ENCODE peak calls at places on chromosomes 6 and 20, in five cellular contexts. Q, A, R, W and U are unnamed samples.

GRCh38 chr6:97626586-97627441 is 343.8 kb upstream of the MMS22L start:
- DNase-seq in W (no peak), Q (no peak), A (no peak), R (no peak), U (no peak)

GRCh38 chr6:82006027-82006738 is 241.4 kb downstream of the IBTK start:
- DNase-seq in W (no peak), Q (no peak), R (no peak), A (no peak), U (no peak)

GRCh38 chr6:3640868-3641267 is 110.6 kb downstream of the PXDC1 start:
- DNase-seq in A (no peak), Q (no peak), R (no peak), W (no peak), U (no peak)

GRCh38 chr6:18468162-18468843 is 81.2 kb downstream of the RNF144B start:
- DNase-seq in Q (no peak), W (no peak), R (no peak), A (no peak), U (no peak)

GRCh38 chr6:77620290-77620882 is 32.5 kb upstream of the MEI4 start:
- DNase-seq in Q (no peak), R (no peak), A (no peak), W (no peak), U (no peak)

GRCh38 chr20:3777726-3778629 is 3.3 kb downstream of the SPEF1 start:
- DNase-seq in W (peak), R (peak), Q (peak), A (peak), U (no peak)

GRCh38 chr6:100184473-100184872 is 190.4 kb upstream of the MCHR2 start:
- DNase-seq in W (no peak), A (no peak), R (no peak), Q (no peak), U (no peak)

GRCh38 chr20:2054911-2055310 is 46.7 kb upstream of the STK35 start:
- DNase-seq in A (no peak), Q (no peak), W (no peak), R (no peak), U (no peak)

GRCh38 chr6:126067080-126067479 is 80.7 kb downstream of the TRMT11 start:
- DNase-seq in R (no peak), Q (no peak), W (no peak), A (no peak), U (no peak)

GRCh38 chr6:54617730-54618129 is 228.8 kb upstream of the FAM83B start:
- DNase-seq in A (no peak), Q (no peak), R (no peak), W (no peak), U (peak)

GRCh38 chr6:135299256-135299655 is 118.1 kb downstream of the MYB start:
- DNase-seq in W (no peak), Q (no peak), A (no peak), R (no peak), U (no peak)

GRCh38 chr6:64602993-64603392 is 967.4 kb downstream of the PHF3 start:
- DNase-seq in W (no peak), Q (no peak), R (no peak), A (no peak), U (no peak)

GRCh38 chr20:49851991-49852390 is 39.4 kb downstream of the SLC9A8 start:
- DNase-seq in R (no peak), A (no peak), W (no peak), Q (no peak), U (no peak)

GRCh38 chr6:11999245-11999644 is 12.9 kb upstream of the HIVEP1 start:
- DNase-seq in Q (no peak), R (no peak), A (no peak), W (no peak), U (no peak)

GRCh38 chr6:18667612-18668011 is 280.5 kb downstream of the RNF144B start:
- DNase-seq in R (no peak), A (no peak), Q (no peak), W (no peak), U (no peak)

GRCh38 chr6:9482030-9482731 is 932.7 kb downstream of the TFAP2A start:
- DNase-seq in W (no peak), R (no peak), A (peak), Q (no peak), U (peak)

GRCh38 chr6:34390531-34391013 is 1.9 kb downstream of the NUDT3 start:
- DNase-seq in W (no peak), R (no peak), Q (no peak), A (no peak), U (no peak)

GRCh38 chr6:124536157-124536556 is 426.1 kb upstream of the RNF217 start:
- DNase-seq in R (no peak), W (no peak), Q (no peak), A (no peak), U (no peak)

GRCh38 chr20:34927736-34928135 is 27.9 kb downstream of the GSS start:
- DNase-seq in W (no peak), A (peak), Q (no peak), R (no peak), U (peak)

GRCh38 chr20:20493701-20494100 is 125.8 kb downstream of the INSM1 start:
- DNase-seq in A (no peak), Q (no peak), W (no peak), R (no peak), U (no peak)

GRCh38 chr6:158408552-158409130 is 96.4 kb downstream of the TULP4 start:
- DNase-seq in A (no peak), R (no peak), W (no peak), Q (no peak), U (peak)

GRCh38 chr6:106180208-106180607 is 94.1 kb downstream of the PRDM1 start:
- DNase-seq in W (no peak), A (no peak), R (no peak), Q (no peak), U (no peak)

GRCh38 chr20:2652724-2653510 is 485 bp downstream of the NOP56 start:
- DNase-seq in Q (no peak), R (peak), A (peak), W (peak), U (no peak)

GRCh38 chr20:62298577-62299249 is 4.1 kb upstream of the ADRM1 start:
- DNase-seq in A (no peak), Q (no peak), W (no peak), R (peak), U (no peak)

GRCh38 chr6:89242574-89243330 is 25.6 kb upstream of the GABRR1 start:
- DNase-seq in W (no peak), Q (no peak), A (no peak), R (no peak), U (no peak)

GRCh38 chr6:52209672-52210626 is 23.8 kb downstream of the IL17A start:
- DNase-seq in A (no peak), R (no peak), Q (no peak), W (no peak), U (no peak)

GRCh38 chr20:18188446-18188845 is 50.8 kb downstream of the KAT14 start:
- DNase-seq in R (no peak), A (no peak), Q (no peak), W (no peak), U (no peak)

GRCh38 chr6:152993431-152993830 is 9.1 kb downstream of the MTRF1L start:
- DNase-seq in A (no peak), Q (no peak), R (no peak), W (no peak), U (no peak)

GRCh38 chr6:25553502-25553901 is 98.5 kb upstream of the SCGN start:
- DNase-seq in W (no peak), R (no peak), A (no peak), Q (no peak), U (peak)

GRCh38 chr6:4397307-4397706 is 261.9 kb upstream of the ECI2 start:
- DNase-seq in W (no peak), R (no peak), A (no peak), Q (no peak), U (no peak)

GRCh38 chr20:58715709-58716475 is 23.3 kb downstream of the NPEPL1 start:
- DNase-seq in Q (peak), W (no peak), A (no peak), R (peak), U (no peak)

GRCh38 chr20:3563548-3564177 is 92.8 kb downstream of the ATRN start:
- DNase-seq in R (no peak), W (no peak), A (no peak), Q (no peak), U (no peak)

GRCh38 chr20:23586735-23587525 is 18.6 kb upstream of the CST9L start:
- DNase-seq in W (no peak), Q (no peak), R (no peak), A (no peak), U (no peak)

GRCh38 chr6:50826803-50827202 is 8.1 kb downstream of the TFAP2B start:
- DNase-seq in R (no peak), W (no peak), Q (no peak), A (no peak), U (no peak)

GRCh38 chr6:43750622-43751021 is 19.4 kb upstream of the VEGFA start:
- DNase-seq in A (no peak), R (no peak), W (no peak), Q (no peak), U (no peak)

GRCh38 chr6:43747734-43748133 is 22.3 kb upstream of the VEGFA start:
- DNase-seq in Q (no peak), A (no peak), W (no peak), R (no peak), U (no peak)

GRCh38 chr6:43746613-43747101 is 23.4 kb upstream of the VEGFA start:
- DNase-seq in R (peak), Q (no peak), A (no peak), W (no peak), U (no peak)

GRCh38 chr6:43749461-43749860 is 20.6 kb upstream of the VEGFA start:
- DNase-seq in Q (no peak), R (no peak), W (no peak), A (no peak), U (no peak)

DNA sequence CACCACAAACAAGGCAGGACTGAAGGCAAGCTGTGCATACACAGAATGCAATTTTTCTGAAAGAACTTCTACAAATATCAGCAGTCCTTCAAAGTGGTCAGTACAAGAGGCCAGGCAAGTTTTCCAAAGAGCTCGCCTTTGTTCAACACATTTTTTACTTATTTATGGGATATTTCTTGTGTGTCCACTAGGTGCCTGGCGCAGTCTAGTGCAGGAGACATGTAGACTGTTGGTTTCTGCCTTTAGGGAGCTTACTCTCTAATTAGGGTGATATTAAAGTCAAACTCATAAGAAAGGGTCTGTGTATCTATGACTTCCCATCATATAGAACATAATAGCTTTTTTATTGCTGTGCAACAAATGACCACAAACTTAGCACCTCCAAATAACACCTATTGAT is 21.2 kb upstream of the VEGFA start:
- DNase-seq in A (no peak), Q (no peak), W (no peak), R (no peak), U (no peak)
- TF ChIP-seq CTCF in A (no peak), Q (no peak), W (no peak), R (no peak), U (no peak)

GRCh38 chr6:27154696-27155095 is 92.8 kb upstream of the PRSS16 start:
- DNase-seq in W (no peak), A (no peak), Q (no peak), R (no peak), U (no peak)

GRCh38 chr6:27159725-27160124 is 87.8 kb upstream of the PRSS16 start:
- DNase-seq in Q (no peak), W (no peak), R (no peak), A (no peak), U (no peak)

GRCh38 chr6:27158316-27158643 is 89.2 kb upstream of the PRSS16 start:
- DNase-seq in A (no peak), Q (no peak), R (no peak), W (no peak), U (no peak)

GRCh38 chr6:27156874-27157460 is 90.5 kb upstream of the PRSS16 start:
- DNase-seq in Q (no peak), W (no peak), R (no peak), A (no peak), U (no peak)

GRCh38 chr6:27157461-27158315 is 89.8 kb upstream of the PRSS16 start:
- DNase-seq in R (peak), Q (peak), W (no peak), A (peak), U (no peak)
- TF ChIP-seq CTCF in R (peak), Q (peak), W (peak), A (peak), U (peak)

GRCh38 chr20:63678667-63679465 is 17.6 kb upstream of the TNFRSF6B start:
- DNase-seq in A (no peak), W (no peak), Q (no peak), R (no peak), U (no peak)
- TF ChIP-seq CTCF in A (no peak), W (no peak), Q (no peak), R (no peak), U (no peak)

GRCh38 chr6:29603456-29603855 is 18.5 kb downstream of the OR2H2 start:
- DNase-seq in A (no peak), Q (no peak), W (no peak), R (no peak), U (no peak)

GRCh38 chr6:29597184-29597583 is 12.3 kb downstream of the OR2H2 start:
- DNase-seq in R (no peak), W (no peak), A (no peak), Q (no peak), U (no peak)

GRCh38 chr6:29598348-29598747 is 13.4 kb downstream of the OR2H2 start:
- DNase-seq in R (no peak), Q (no peak), W (no peak), A (no peak), U (no peak)

GRCh38 chr6:29603930-29604329 is 19.0 kb downstream of the OR2H2 start:
- DNase-seq in W (no peak), R (no peak), Q (no peak), A (no peak), U (no peak)

DNA sequence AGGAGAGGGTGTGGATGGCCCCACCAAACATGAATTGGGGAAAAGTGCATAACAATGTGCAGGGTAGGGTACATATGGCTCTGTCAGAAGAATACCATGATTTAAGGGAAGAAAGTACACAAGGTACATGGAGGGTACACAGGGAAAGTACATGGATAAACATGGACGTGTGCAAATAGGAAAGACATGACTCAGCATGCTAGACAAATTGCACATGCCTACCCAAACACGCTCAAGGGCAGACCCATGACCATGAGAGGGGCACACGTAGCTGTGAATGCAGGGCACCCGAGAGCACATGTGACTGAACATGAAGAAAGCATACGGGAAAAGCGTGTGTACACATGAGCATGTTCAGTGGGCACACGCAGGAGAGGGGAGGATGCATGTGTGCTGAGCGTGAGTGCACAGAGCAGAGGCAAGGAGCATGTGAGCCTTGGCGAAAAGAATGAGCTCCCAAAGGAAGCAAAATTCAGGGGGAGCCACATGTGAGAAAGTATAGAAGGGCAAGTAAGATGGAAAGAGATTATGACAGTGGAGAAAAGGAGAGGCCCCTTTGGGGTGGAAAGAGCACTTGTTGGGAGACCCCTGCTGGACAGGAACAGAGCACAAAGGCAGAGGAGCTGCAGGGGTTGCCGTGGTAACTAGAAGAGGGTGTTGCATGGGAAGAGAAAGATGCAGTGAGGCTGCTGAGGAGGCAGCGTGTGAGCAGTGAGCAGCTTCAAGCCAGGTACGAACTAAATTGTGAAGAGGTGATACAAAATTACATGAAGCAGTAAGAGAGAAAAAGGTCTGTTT is 17.8 kb downstream of the OR2H2 start:
- DNase-seq in A (no peak), Q (no peak), W (no peak), R (no peak), U (no peak)
- TF ChIP-seq CTCF in A (peak), Q (no peak), W (peak), R (no peak), U (peak)

GRCh38 chr6:143339223-143339622 is 111.3 kb downstream of the ADAT2 start:
- DNase-seq in R (no peak), Q (no peak), A (peak), W (no peak), U (no peak)

GRCh38 chr6:143335865-143336264 is 114.6 kb downstream of the ADAT2 start:
- DNase-seq in A (peak), W (no peak), R (no peak), Q (no peak), U (no peak)

GRCh38 chr6:143333749-143334520 is 116.6 kb downstream of the ADAT2 start:
- DNase-seq in A (peak), W (no peak), Q (no peak), R (no peak), U (no peak)

GRCh38 chr6:143336446-143337152 is 113.9 kb downstream of the ADAT2 start:
- DNase-seq in Q (no peak), R (no peak), W (no peak), A (peak), U (no peak)

DNA sequence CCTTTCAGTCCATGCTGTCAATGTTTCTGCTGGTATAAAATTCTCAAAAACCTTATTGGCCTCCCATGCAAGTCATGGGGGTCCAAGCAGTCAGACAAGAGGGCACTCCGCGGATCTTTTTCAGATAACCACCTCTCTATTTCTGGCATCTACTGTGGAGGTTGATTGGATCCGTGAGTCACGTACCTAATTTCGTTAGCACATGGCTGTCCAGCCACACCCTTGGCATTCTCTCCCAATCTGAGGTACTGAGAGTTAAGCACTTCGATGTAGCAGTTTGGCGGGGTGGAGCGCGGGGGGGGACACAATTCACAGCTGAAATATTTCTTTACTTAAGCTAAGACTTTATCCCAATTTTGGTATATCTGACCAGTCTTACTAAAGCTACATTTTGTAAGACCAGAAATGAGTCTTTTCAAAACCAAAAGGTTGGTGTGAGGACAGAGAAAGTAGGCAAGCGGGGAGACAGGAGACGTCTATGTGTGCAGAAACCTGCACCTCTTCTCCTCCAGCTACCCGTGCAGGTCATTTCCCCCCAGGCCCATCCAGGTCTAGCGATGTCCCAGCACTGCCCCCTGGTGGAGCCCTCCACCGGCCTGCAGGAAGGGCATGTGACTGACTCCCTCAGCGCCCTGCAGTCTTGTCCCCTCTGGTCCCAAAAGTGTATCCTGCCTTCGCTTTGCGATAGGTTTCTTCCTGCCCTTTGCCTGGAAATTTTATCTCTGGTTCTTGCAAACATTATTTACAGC is 113.1 kb downstream of the ADAT2 start:
- DNase-seq in W (peak), R (peak), A (peak), Q (no peak), U (no peak)
- TF ChIP-seq CTCF in W (peak), R (peak), A (peak), Q (peak), U (peak)

GRCh38 chr6:127855542-127856159 is 45.2 kb downstream of the THEMIS start:
- DNase-seq in R (no peak), W (no peak), A (no peak), Q (no peak), U (no peak)
- TF ChIP-seq CTCF in R (peak), W (peak), A (peak), Q (peak), U (peak)

DNA sequence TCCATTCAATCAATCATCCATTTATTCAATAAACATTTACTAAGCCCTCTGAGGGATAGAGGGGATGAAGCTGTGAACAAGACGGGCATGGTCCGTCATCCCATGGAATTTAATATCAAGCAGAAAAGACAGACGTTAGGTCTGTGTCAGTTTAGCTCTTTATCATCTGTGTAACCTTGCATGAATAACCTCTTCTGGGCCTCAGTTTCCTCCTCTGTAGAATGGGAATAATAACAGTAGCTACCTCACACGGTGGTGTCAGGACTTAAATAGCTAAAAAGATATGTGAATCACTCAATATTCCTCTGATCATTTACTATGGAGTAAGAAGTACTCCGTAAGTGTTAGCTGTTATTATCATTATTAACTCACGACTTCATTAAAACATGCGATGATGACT is 21.3 kb downstream of the CDH22 start:
- DNase-seq in Q (no peak), R (no peak), A (no peak), W (no peak), U (no peak)
- TF ChIP-seq CTCF in Q (no peak), R (no peak), A (no peak), W (no peak), U (no peak)

GRCh38 chr6:90953405-90954161 is 366.7 kb upstream of the MAP3K7 start:
- DNase-seq in A (no peak), R (no peak), W (no peak), Q (no peak), U (no peak)
- TF ChIP-seq CTCF in A (no peak), R (no peak), W (no peak), Q (no peak), U (no peak)

GRCh38 chr6:1312444-1313363 is 806 bp downstream of the FOXQ1 start:
- DNase-seq in A (no peak), W (no peak), Q (no peak), R (no peak), U (no peak)
- TF ChIP-seq CTCF in A (peak), W (no peak), Q (no peak), R (no peak), U (no peak)

DNA sequence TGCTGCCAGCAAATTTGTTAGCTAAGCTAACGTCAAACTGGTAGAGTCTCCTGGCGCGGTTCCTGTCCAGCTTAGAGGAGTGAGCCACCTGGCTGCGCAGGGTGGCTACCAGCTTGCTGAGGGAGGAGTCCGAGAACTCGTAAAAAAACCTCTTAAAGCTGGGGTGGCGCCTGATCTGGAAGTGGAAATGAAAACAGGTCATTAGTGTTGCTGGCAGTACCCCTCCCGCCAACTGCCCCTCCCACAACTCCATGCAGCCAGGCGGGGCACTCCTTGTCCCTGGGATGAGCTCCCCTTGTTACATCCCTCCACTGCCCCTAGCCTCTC is 17.3 kb downstream of the BNIP5 start:
- DNase-seq in W (no peak), A (no peak), Q (no peak), R (no peak), U (no peak)
- TF ChIP-seq CTCF in W (no peak), A (no peak), Q (no peak), R (no peak), U (no peak)